ENCODE peak calls at places on chromosome 7, in ten cellular contexts. O, P, D, X, B, C, I, F, Y and U are unnamed samples.

GRCh38 chr7:87797798-87798403 is 78.3 kb downstream of the SLC25A40 start:
- DNase-seq in I (peak), X (peak), Y (peak), O (peak), F (peak), P (peak), B (peak), C (no peak), D (peak), U (no peak)

GRCh38 chr7:142063551-142064442 is 47.7 kb upstream of the MGAM2 start:
- DNase-seq in O (peak), Y (no peak), X (no peak), I (no peak), P (no peak), B (no peak), D (no peak), F (no peak), C (no peak), U (no peak)

GRCh38 chr7:41170466-41170865 is 532.4 kb downstream of the INHBA start:
- DNase-seq in P (no peak), Y (no peak), O (no peak), D (no peak), I (no peak), B (no peak), C (no peak), X (no peak), F (peak), U (no peak)

GRCh38 chr7:75938921-75939320 is 24.0 kb downstream of the POR start:
- DNase-seq in F (no peak), D (no peak), I (no peak), C (no peak), O (no peak), X (no peak), P (no peak), Y (no peak), B (no peak), U (no peak)

GRCh38 chr7:88216276-88216675 is 3.6 kb downstream of the SRI start:
- DNase-seq in O (no peak), I (no peak), Y (no peak), C (no peak), F (no peak), X (no peak), B (no peak), D (no peak), P (no peak), U (no peak)

GRCh38 chr7:101816499-101817030 is 861 bp upstream of the CUX1 start:
- DNase-seq in C (peak), X (no peak), P (peak), O (peak), F (peak), I (peak), Y (peak), B (no peak), D (peak), U (no peak)

GRCh38 chr7:128869944-128870285 is 7.3 kb downstream of the ATP6V1F start:
- DNase-seq in F (no peak), X (no peak), B (no peak), Y (no peak), O (no peak), C (no peak), P (no peak), I (no peak), D (no peak), U (no peak)

GRCh38 chr7:140084972-140085371 is 22.2 kb upstream of the PARP12 start:
- DNase-seq in O (peak), Y (no peak), D (no peak), I (no peak), B (no peak), F (no peak), P (peak), C (peak), X (no peak), U (no peak)

GRCh38 chr7:141588912-141589311 is 37.7 kb downstream of the AGK start:
- DNase-seq in X (no peak), D (no peak), P (no peak), B (no peak), F (no peak), I (no peak), C (no peak), O (no peak), Y (no peak), U (no peak)

GRCh38 chr7:108189733-108190388 is 59.7 kb upstream of the LAMB4 start:
- DNase-seq in P (no peak), C (no peak), O (no peak), F (no peak), I (no peak), B (no peak), Y (no peak), D (no peak), X (no peak), U (no peak)

GRCh38 chr7:30660331-30661255 is 21.7 kb downstream of the CRHR2 start:
- DNase-seq in D (no peak), P (no peak), B (peak), X (no peak), F (no peak), Y (no peak), C (no peak), I (no peak), O (peak), U (no peak)

GRCh38 chr7:123533929-123534382 is 439 bp downstream of the IQUB start:
- DNase-seq in O (no peak), B (no peak), P (no peak), I (no peak), C (no peak), X (no peak), D (no peak), F (no peak), Y (no peak), U (no peak)

GRCh38 chr7:12519682-12520009 is 50.9 kb upstream of the SCIN start:
- DNase-seq in D (no peak), C (no peak), O (no peak), F (no peak), I (no peak), P (no peak), B (no peak), Y (no peak), X (no peak), U (no peak)

GRCh38 chr7:90625051-90625450 is 28.9 kb downstream of the CDK14 start:
- DNase-seq in O (peak), B (no peak), D (no peak), F (peak), I (no peak), Y (no peak), C (no peak), P (no peak), X (no peak), U (no peak)